ENCODE peak calls at places on chromosomes 12 and 14, in four cellular contexts. C is mammary epithelial cell, N is testis, I is suprapubic skin. B is an unnamed sample.

GRCh38 chr12:120215766-120216735 is 15.1 kb upstream of the RPLP0 start:
- DNase-seq in C (no peak), I (no peak), N (no peak), B (no peak)

GRCh38 chr12:89873745-89874144 is 165.1 kb upstream of the ATP2B1 start:
- DNase-seq in N (no peak), I (no peak), C (no peak), B (no peak)

GRCh38 chr12:107372229-107372658 is 278.9 kb upstream of the CRY1 start:
- DNase-seq in I (no peak), C (peak), N (no peak), B (no peak)

GRCh38 chr14:99587463-99588278 is 16.3 kb downstream of the CCDC85C start:
- DNase-seq in C (no peak), N (no peak), I (no peak), B (no peak)

GRCh38 chr12:43306066-43306465 is 245.9 kb downstream of the ADAMTS20 start:
- DNase-seq in C (peak), N (no peak), I (no peak), B (no peak)

GRCh38 chr14:70988452-70988851 is 81.2 kb downstream of the PCNX1 start:
- DNase-seq in C (no peak), I (no peak), N (no peak), B (no peak)

GRCh38 chr14:89701079-89702043 is 253.2 kb downstream of the EFCAB11 start:
- DNase-seq in I (peak), C (peak), N (peak), B (peak)

GRCh38 chr12:120346681-120347080 is 19.1 kb upstream of the PLA2G1B start:
- DNase-seq in C (no peak), N (no peak), I (no peak), B (no peak)

GRCh38 chr12:53221203-53222076 is 10.6 kb downstream of the RARG start:
- DNase-seq in I (no peak), N (peak), C (peak), B (no peak)

GRCh38 chr12:112900298-112901145 is 6.2 kb upstream of the OAS1 start:
- DNase-seq in I (no peak), N (peak), C (peak), B (no peak)

GRCh38 chr12:19299765-19300164 is 139.5 kb upstream of the AEBP2 start:
- DNase-seq in C (peak), N (no peak), I (no peak), B (no peak)

GRCh38 chr12:2341871-2342270 is 289.1 kb downstream of the CACNA1C start:
- DNase-seq in N (no peak), I (no peak), C (peak), B (no peak)

GRCh38 chr14:99259327-99259726 is 12.7 kb downstream of the BCL11B start:
- DNase-seq in I (no peak), N (no peak), C (no peak), B (no peak)

GRCh38 chr14:67280506-67280905 is 39.3 kb downstream of the PALS1 start:
- DNase-seq in C (no peak), I (no peak), N (no peak), B (no peak)

GRCh38 chr14:34257505-34257904 is 204.5 kb downstream of the SPTSSA start:
- DNase-seq in N (no peak), C (peak), I (no peak), B (no peak)

GRCh38 chr14:34266344-34266743 is 195.7 kb downstream of the SPTSSA start:
- DNase-seq in I (no peak), N (no peak), C (no peak), B (no peak)

GRCh38 chr14:34258318-34258717 is 203.7 kb downstream of the SPTSSA start:
- DNase-seq in N (no peak), C (peak), I (no peak), B (no peak)

DNA sequence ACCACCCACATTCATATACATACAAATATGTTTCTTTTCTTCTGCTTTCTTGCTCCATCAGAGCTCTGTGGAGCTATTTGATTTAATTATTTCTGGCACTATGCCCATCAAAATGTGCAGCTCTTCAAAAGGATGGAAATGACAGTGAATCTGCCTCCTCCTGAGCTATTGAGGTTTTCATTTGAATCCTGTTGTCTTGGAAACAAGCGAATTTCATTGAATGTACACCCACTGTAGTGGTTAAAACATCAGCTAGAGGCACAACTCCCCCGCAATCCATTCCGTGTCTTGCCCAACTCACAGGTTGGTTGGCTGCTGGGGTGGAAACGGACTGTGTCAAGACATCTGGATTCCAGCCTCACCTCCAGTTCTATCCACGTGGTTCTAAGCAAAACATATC is 199.5 kb downstream of the SPTSSA start:
- DNase-seq in C (no peak), N (no peak), I (no peak), B (no peak)
- H3K4me3 ChIP-seq in C (no peak), N (no peak), I (no peak), B (no peak)

DNA sequence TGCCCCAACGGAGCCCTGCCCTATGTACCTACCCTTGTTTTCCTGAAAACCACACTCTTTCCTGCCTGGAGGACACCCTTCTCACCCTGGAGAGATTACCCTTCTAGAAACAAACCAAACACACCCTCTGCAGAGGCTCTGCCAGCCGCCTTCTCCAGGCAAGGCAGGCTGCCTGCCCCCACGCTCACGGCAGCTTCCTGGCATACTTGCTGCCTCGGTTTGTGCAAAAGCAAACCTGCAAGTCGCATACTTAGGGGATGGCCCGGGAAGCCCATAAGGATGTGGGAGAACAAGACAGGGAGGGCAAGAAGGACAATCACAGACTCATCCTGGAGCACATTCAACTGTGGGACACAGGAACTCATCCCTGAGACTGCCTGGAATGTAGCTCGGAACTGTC is 154.0 kb upstream of the DIO3 start:
- DNase-seq in C (no peak), N (no peak), I (no peak), B (no peak)
- H3K27ac ChIP-seq in C (no peak), N (peak), I (peak), B (no peak)

DNA sequence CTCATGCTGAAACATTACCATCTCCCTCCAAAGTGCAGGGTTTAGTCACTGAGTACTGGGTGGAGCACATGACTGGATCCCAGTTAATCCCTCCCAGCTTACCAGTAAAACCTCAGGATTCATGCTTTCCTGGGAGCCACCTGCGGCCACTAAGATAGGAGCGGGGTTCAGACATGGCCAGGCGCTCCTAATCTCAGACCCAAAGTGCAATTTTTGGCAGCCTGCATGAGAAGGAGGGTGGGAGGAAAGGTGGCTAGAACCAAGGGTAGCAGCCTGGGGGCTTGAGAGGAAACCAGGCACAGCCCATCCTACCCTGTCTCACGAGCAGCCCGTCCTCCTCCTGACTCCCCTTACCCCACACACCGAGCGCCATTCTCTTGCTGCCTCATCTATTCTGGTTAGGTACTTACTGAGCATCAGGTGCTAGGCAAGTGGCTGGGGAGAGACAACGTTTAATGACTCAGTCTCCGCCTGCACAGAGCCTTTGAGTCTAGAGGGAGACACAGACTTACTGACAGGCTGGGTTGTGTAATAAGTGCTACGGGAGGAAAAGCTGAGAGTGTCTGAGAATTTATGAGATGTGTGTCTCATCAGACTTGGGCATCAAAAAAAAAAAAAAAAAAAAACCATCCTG is 9.9 kb downstream of the GPRC5A start:
- DNase-seq in N (no peak), C (peak), I (no peak), B (peak)
- H3K4me3 ChIP-seq in N (no peak), C (peak), I (no peak), B (peak)

GRCh38 chr12:25972783-25973182 is 14.3 kb downstream of the RASSF8 start:
- DNase-seq in N (no peak), I (no peak), C (peak), B (no peak)

GRCh38 chr12:25965682-25966081 is 7.2 kb downstream of the RASSF8 start:
- DNase-seq in N (no peak), I (no peak), C (no peak), B (no peak)

GRCh38 chr12:25970916-25971674 is 12.6 kb downstream of the RASSF8 start:
- DNase-seq in C (no peak), N (no peak), I (no peak), B (no peak)

GRCh38 chr12:25971675-25972035 is 13.2 kb downstream of the RASSF8 start:
- DNase-seq in N (no peak), I (no peak), C (no peak), B (no peak)

GRCh38 chr12:25970082-25970481 is 11.6 kb downstream of the RASSF8 start:
- DNase-seq in I (no peak), N (no peak), C (no peak), B (no peak)
- H3K27ac ChIP-seq in I (no peak), N (no peak), C (no peak), B (peak)

DNA sequence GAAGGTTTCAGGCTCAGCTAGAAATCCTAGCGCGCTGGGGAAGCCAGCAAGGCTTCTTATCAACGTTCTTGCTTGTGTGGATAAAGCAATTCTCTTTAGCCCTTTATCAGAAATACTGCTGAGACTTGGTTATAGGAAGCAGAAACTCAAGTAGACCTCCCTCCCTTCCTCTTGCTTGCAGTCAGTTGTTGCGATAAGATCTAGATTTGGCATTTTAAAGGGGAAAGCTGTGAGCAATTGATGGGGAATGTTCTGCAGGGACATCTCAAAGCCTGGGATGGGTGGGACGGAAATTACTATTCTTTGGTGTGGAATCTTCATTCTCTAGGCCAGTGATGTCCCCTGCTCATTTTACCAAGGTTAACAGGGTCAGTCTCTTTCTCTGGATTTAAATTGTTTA is 76.4 kb upstream of the ANO4 start:
- DNase-seq in I (no peak), C (no peak), N (no peak), B (no peak)
- H3K4me3 ChIP-seq in I (no peak), C (no peak), N (no peak), B (no peak)

DNA sequence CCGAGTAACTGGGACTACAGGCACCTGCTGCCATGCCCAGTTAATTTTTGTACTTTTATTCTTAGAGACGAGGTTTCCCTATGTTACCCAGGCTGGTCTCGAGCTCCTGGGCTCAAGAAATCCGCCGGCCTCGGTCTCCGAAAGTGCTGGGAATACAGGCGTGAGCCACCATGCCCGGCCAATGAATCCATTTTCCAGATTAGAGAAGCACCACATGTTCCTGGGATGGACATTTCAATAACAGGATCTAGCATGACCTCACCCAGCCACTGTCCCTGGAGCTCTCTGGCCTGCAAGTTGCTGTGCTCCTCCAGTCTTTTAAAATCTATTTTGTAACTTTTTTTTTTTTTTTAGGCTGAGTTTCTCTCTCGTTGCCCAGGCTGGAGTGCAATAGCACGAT is 2.2 kb downstream of the GPR132 start:
- DNase-seq in N (no peak), I (no peak), C (no peak), B (no peak)
- H3K27ac ChIP-seq in N (no peak), I (no peak), C (no peak), B (no peak)

DNA sequence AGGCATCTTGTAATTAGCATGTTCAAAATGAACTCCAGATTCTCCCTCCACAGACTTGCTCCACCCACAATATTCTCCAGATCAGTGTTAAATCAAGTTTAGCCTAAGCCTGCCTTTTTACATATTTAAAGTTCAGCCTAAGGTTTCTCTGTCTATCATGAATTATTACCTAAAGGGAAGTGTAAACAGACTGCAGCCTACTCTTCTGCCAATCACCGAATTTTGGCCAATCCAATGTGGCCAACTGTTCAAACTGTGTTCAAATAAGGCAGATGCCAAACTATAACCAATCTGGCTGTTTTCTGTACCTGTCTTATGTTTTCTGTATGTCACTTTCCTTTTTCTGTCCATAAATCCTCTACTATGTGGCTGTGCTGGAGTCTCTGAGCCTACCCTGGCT is 87.2 kb downstream of the PAX9 start:
- DNase-seq in N (no peak), I (no peak), C (no peak), B (no peak)
- H3K4me3 ChIP-seq in N (no peak), I (no peak), C (no peak), B (no peak)

GRCh38 chr14:50263321-50263720 is 31.9 kb upstream of the SOS2 start:
- DNase-seq in C (no peak), N (no peak), I (no peak), B (no peak)
- H3K27ac ChIP-seq in C (no peak), N (no peak), I (no peak), B (no peak)

GRCh38 chr12:118189761-118190181 is 53.8 kb downstream of the PEBP1 start:
- DNase-seq in N (peak), C (peak), I (no peak), B (no peak)
- H3K4me3 ChIP-seq in N (peak), C (peak), I (peak), B (peak)

B was measured in thoracic aorta.